ENCODE peak calls at places on chromosomes 16 and 17, in five cellular contexts. One of them, this sample, is unnamed.

GRCh38 chr16:75764154-75764768 is 38.0 kb upstream of the CPHXL start:
- DNase-seq in fibroblast of mammary gland: peak
- DNase-seq in HFFc6: peak
- DNase-seq in omental fat pad: no peak
- DNase-seq in activated gamma-delta T cell treated with anti-CD3 and anti-CD28 coated beads, Interleukin-2, amount 50 U/mL, for 16 hours: peak
- DNase-seq in this sample: peak

GRCh38 chr17:73958453-73958852 is 245.0 kb upstream of the RPL38 start:
- DNase-seq in fibroblast of mammary gland: no peak
- DNase-seq in omental fat pad: no peak
- DNase-seq in HFFc6: no peak
- DNase-seq in activated gamma-delta T cell treated with anti-CD3 and anti-CD28 coated beads, Interleukin-2, amount 50 U/mL, for 16 hours: no peak
- DNase-seq in this sample: no peak

GRCh38 chr16:31216552-31217530 is at the start of gene PYDC1:
- DNase-seq in fibroblast of mammary gland: no peak
- DNase-seq in omental fat pad: no peak
- DNase-seq in activated gamma-delta T cell treated with anti-CD3 and anti-CD28 coated beads, Interleukin-2, amount 50 U/mL, for 16 hours: no peak
- DNase-seq in HFFc6: no peak
- DNase-seq in this sample: peak

GRCh38 chr17:57440522-57441269 is 184.4 kb downstream of the MSI2 start:
- DNase-seq in omental fat pad: no peak
- DNase-seq in activated gamma-delta T cell treated with anti-CD3 and anti-CD28 coated beads, Interleukin-2, amount 50 U/mL, for 16 hours: peak
- DNase-seq in fibroblast of mammary gland: peak
- DNase-seq in HFFc6: peak
- DNase-seq in this sample: peak

GRCh38 chr17:57286372-57287105 is 30.2 kb downstream of the MSI2 start:
- DNase-seq in HFFc6: no peak
- DNase-seq in omental fat pad: no peak
- DNase-seq in fibroblast of mammary gland: no peak
- DNase-seq in activated gamma-delta T cell treated with anti-CD3 and anti-CD28 coated beads, Interleukin-2, amount 50 U/mL, for 16 hours: no peak
- DNase-seq in this sample: peak

GRCh38 chr16:4489030-4489429 is 12.8 kb downstream of the HMOX2 start:
- DNase-seq in HFFc6: peak
- DNase-seq in activated gamma-delta T cell treated with anti-CD3 and anti-CD28 coated beads, Interleukin-2, amount 50 U/mL, for 16 hours: no peak
- DNase-seq in omental fat pad: no peak
- DNase-seq in fibroblast of mammary gland: peak
- DNase-seq in this sample: no peak

GRCh38 chr16:54976651-54977200 is 46.1 kb downstream of the IRX5 start:
- DNase-seq in HFFc6: no peak
- DNase-seq in omental fat pad: no peak
- DNase-seq in activated gamma-delta T cell treated with anti-CD3 and anti-CD28 coated beads, Interleukin-2, amount 50 U/mL, for 16 hours: no peak
- DNase-seq in fibroblast of mammary gland: no peak
- DNase-seq in this sample: no peak

GRCh38 chr17:35187481-35187880 is 6.7 kb downstream of the SLC35G3 start:
- DNase-seq in omental fat pad: no peak
- DNase-seq in activated gamma-delta T cell treated with anti-CD3 and anti-CD28 coated beads, Interleukin-2, amount 50 U/mL, for 16 hours: no peak
- DNase-seq in fibroblast of mammary gland: no peak
- DNase-seq in HFFc6: no peak
- DNase-seq in this sample: no peak

GRCh38 chr17:1275962-1276736 is 3.3 kb upstream of the TRARG1 start:
- DNase-seq in omental fat pad: peak
- DNase-seq in HFFc6: no peak
- DNase-seq in fibroblast of mammary gland: peak
- DNase-seq in activated gamma-delta T cell treated with anti-CD3 and anti-CD28 coated beads, Interleukin-2, amount 50 U/mL, for 16 hours: peak
- DNase-seq in this sample: peak

GRCh38 chr17:8382052-8382879 is 727 bp downstream of the RPL26 start:
- DNase-seq in omental fat pad: no peak
- DNase-seq in HFFc6: no peak
- DNase-seq in fibroblast of mammary gland: peak
- DNase-seq in activated gamma-delta T cell treated with anti-CD3 and anti-CD28 coated beads, Interleukin-2, amount 50 U/mL, for 16 hours: no peak
- DNase-seq in this sample: peak

GRCh38 chr17:38464723-38465419 is 36.6 kb downstream of the ARHGAP23 start:
- DNase-seq in fibroblast of mammary gland: peak
- DNase-seq in activated gamma-delta T cell treated with anti-CD3 and anti-CD28 coated beads, Interleukin-2, amount 50 U/mL, for 16 hours: no peak
- DNase-seq in omental fat pad: peak
- DNase-seq in HFFc6: peak
- DNase-seq in this sample: peak

GRCh38 chr16:54939537-54940278 is 9.0 kb downstream of the IRX5 start:
- DNase-seq in fibroblast of mammary gland: no peak
- DNase-seq in omental fat pad: no peak
- DNase-seq in activated gamma-delta T cell treated with anti-CD3 and anti-CD28 coated beads, Interleukin-2, amount 50 U/mL, for 16 hours: no peak
- DNase-seq in HFFc6: no peak
- DNase-seq in this sample: peak

GRCh38 chr16:3542601-3543373 is 34.4 kb downstream of the NLRC3 start:
- DNase-seq in omental fat pad: no peak
- DNase-seq in fibroblast of mammary gland: peak
- DNase-seq in activated gamma-delta T cell treated with anti-CD3 and anti-CD28 coated beads, Interleukin-2, amount 50 U/mL, for 16 hours: no peak
- DNase-seq in HFFc6: no peak
- DNase-seq in this sample: no peak

GRCh38 chr16:1989826-1990335 is at the start of gene SYNGR3:
- DNase-seq in HFFc6: no peak
- DNase-seq in omental fat pad: no peak
- DNase-seq in fibroblast of mammary gland: no peak
- DNase-seq in activated gamma-delta T cell treated with anti-CD3 and anti-CD28 coated beads, Interleukin-2, amount 50 U/mL, for 16 hours: no peak
- DNase-seq in this sample: peak

GRCh38 chr17:42166196-42166763 is 11.5 kb upstream of the RAB5C start:
- DNase-seq in fibroblast of mammary gland: no peak
- DNase-seq in omental fat pad: no peak
- DNase-seq in HFFc6: no peak
- DNase-seq in activated gamma-delta T cell treated with anti-CD3 and anti-CD28 coated beads, Interleukin-2, amount 50 U/mL, for 16 hours: no peak
- DNase-seq in this sample: no peak

GRCh38 chr17:79046501-79047280 is 22.7 kb downstream of the C1QTNF1 start:
- DNase-seq in omental fat pad: peak
- DNase-seq in fibroblast of mammary gland: peak
- DNase-seq in HFFc6: no peak
- DNase-seq in activated gamma-delta T cell treated with anti-CD3 and anti-CD28 coated beads, Interleukin-2, amount 50 U/mL, for 16 hours: no peak
- DNase-seq in this sample: no peak

GRCh38 chr17:75830168-75831031 is 13.8 kb downstream of the UNC13D start:
- DNase-seq in activated gamma-delta T cell treated with anti-CD3 and anti-CD28 coated beads, Interleukin-2, amount 50 U/mL, for 16 hours: no peak
- DNase-seq in HFFc6: no peak
- DNase-seq in fibroblast of mammary gland: no peak
- DNase-seq in omental fat pad: no peak
- DNase-seq in this sample: peak

GRCh38 chr16:10616744-10617640 is 36.6 kb upstream of the EMP2 start:
- DNase-seq in omental fat pad: no peak
- DNase-seq in fibroblast of mammary gland: peak
- DNase-seq in activated gamma-delta T cell treated with anti-CD3 and anti-CD28 coated beads, Interleukin-2, amount 50 U/mL, for 16 hours: no peak
- DNase-seq in HFFc6: peak
- DNase-seq in this sample: peak

GRCh38 chr17:33873218-33873617 is 381.9 kb upstream of the CCL2 start:
- DNase-seq in HFFc6: no peak
- DNase-seq in fibroblast of mammary gland: no peak
- DNase-seq in omental fat pad: no peak
- DNase-seq in activated gamma-delta T cell treated with anti-CD3 and anti-CD28 coated beads, Interleukin-2, amount 50 U/mL, for 16 hours: no peak
- DNase-seq in this sample: no peak

GRCh38 chr16:5065813-5066212 is at the start of gene C16orf89:
- DNase-seq in omental fat pad: no peak
- DNase-seq in HFFc6: no peak
- DNase-seq in activated gamma-delta T cell treated with anti-CD3 and anti-CD28 coated beads, Interleukin-2, amount 50 U/mL, for 16 hours: no peak
- DNase-seq in fibroblast of mammary gland: no peak
- DNase-seq in this sample: no peak

GRCh38 chr16:86531193-86531550 is 20.8 kb downstream of the FOXF1 start:
- DNase-seq in activated gamma-delta T cell treated with anti-CD3 and anti-CD28 coated beads, Interleukin-2, amount 50 U/mL, for 16 hours: no peak
- DNase-seq in HFFc6: no peak
- DNase-seq in fibroblast of mammary gland: peak
- DNase-seq in omental fat pad: no peak
- DNase-seq in this sample: no peak

GRCh38 chr17:57482657-57483056 is 226.3 kb downstream of the MSI2 start:
- DNase-seq in omental fat pad: no peak
- DNase-seq in activated gamma-delta T cell treated with anti-CD3 and anti-CD28 coated beads, Interleukin-2, amount 50 U/mL, for 16 hours: no peak
- DNase-seq in fibroblast of mammary gland: no peak
- DNase-seq in HFFc6: peak
- DNase-seq in this sample: no peak

GRCh38 chr17:29577778-29578211 is 9.3 kb downstream of the TP53I13 start:
- DNase-seq in fibroblast of mammary gland: no peak
- DNase-seq in activated gamma-delta T cell treated with anti-CD3 and anti-CD28 coated beads, Interleukin-2, amount 50 U/mL, for 16 hours: no peak
- DNase-seq in HFFc6: no peak
- DNase-seq in omental fat pad: no peak
- DNase-seq in this sample: no peak

GRCh38 chr17:82007495-82008257 is 15.0 kb downstream of the CENPX start:
- DNase-seq in activated gamma-delta T cell treated with anti-CD3 and anti-CD28 coated beads, Interleukin-2, amount 50 U/mL, for 16 hours: no peak
- DNase-seq in omental fat pad: no peak
- DNase-seq in HFFc6: no peak
- DNase-seq in fibroblast of mammary gland: no peak
- DNase-seq in this sample: no peak

GRCh38 chr16:17445421-17445820 is 25.3 kb downstream of the XYLT1 start:
- DNase-seq in omental fat pad: no peak
- DNase-seq in activated gamma-delta T cell treated with anti-CD3 and anti-CD28 coated beads, Interleukin-2, amount 50 U/mL, for 16 hours: no peak
- DNase-seq in fibroblast of mammary gland: no peak
- DNase-seq in HFFc6: no peak
- DNase-seq in this sample: peak

GRCh38 chr17:78442648-78443128 is 64.2 kb downstream of the PGS1 start:
- DNase-seq in omental fat pad: peak
- DNase-seq in activated gamma-delta T cell treated with anti-CD3 and anti-CD28 coated beads, Interleukin-2, amount 50 U/mL, for 16 hours: no peak
- DNase-seq in fibroblast of mammary gland: peak
- DNase-seq in HFFc6: no peak
- DNase-seq in this sample: no peak

GRCh38 chr17:43900858-43901754 is 6.2 kb downstream of the MPP2 start:
- DNase-seq in activated gamma-delta T cell treated with anti-CD3 and anti-CD28 coated beads, Interleukin-2, amount 50 U/mL, for 16 hours: no peak
- DNase-seq in fibroblast of mammary gland: no peak
- DNase-seq in omental fat pad: no peak
- DNase-seq in HFFc6: no peak
- DNase-seq in this sample: peak

GRCh38 chr17:18116078-18116477 is 7.5 kb downstream of the MYO15A start:
- DNase-seq in fibroblast of mammary gland: no peak
- DNase-seq in activated gamma-delta T cell treated with anti-CD3 and anti-CD28 coated beads, Interleukin-2, amount 50 U/mL, for 16 hours: no peak
- DNase-seq in omental fat pad: no peak
- DNase-seq in HFFc6: no peak
- DNase-seq in this sample: no peak

GRCh38 chr17:41492351-41492750 is 2.6 kb upstream of the KRT36 start:
- DNase-seq in activated gamma-delta T cell treated with anti-CD3 and anti-CD28 coated beads, Interleukin-2, amount 50 U/mL, for 16 hours: no peak
- DNase-seq in HFFc6: no peak
- DNase-seq in fibroblast of mammary gland: peak
- DNase-seq in omental fat pad: no peak
- DNase-seq in this sample: no peak

GRCh38 chr17:19979917-19980770 is 2.5 kb upstream of the AKAP10 start:
- DNase-seq in fibroblast of mammary gland: peak
- DNase-seq in activated gamma-delta T cell treated with anti-CD3 and anti-CD28 coated beads, Interleukin-2, amount 50 U/mL, for 16 hours: no peak
- DNase-seq in omental fat pad: no peak
- DNase-seq in HFFc6: no peak
- DNase-seq in this sample: peak

GRCh38 chr17:3531266-3532101 is 26.1 kb downstream of the TRPV3 start:
- DNase-seq in activated gamma-delta T cell treated with anti-CD3 and anti-CD28 coated beads, Interleukin-2, amount 50 U/mL, for 16 hours: no peak
- DNase-seq in HFFc6: no peak
- DNase-seq in omental fat pad: no peak
- DNase-seq in fibroblast of mammary gland: no peak
- DNase-seq in this sample: no peak

GRCh38 chr16:1645914-1646525 is 32.1 kb upstream of the JPT2 start:
- DNase-seq in activated gamma-delta T cell treated with anti-CD3 and anti-CD28 coated beads, Interleukin-2, amount 50 U/mL, for 16 hours: peak
- DNase-seq in fibroblast of mammary gland: peak
- DNase-seq in HFFc6: peak
- DNase-seq in omental fat pad: no peak
- DNase-seq in this sample: no peak

GRCh38 chr17:69581061-69581955 is 166.8 kb downstream of the MAP2K6 start:
- DNase-seq in fibroblast of mammary gland: no peak
- DNase-seq in omental fat pad: no peak
- DNase-seq in HFFc6: no peak
- DNase-seq in activated gamma-delta T cell treated with anti-CD3 and anti-CD28 coated beads, Interleukin-2, amount 50 U/mL, for 16 hours: no peak
- DNase-seq in this sample: no peak

GRCh38 chr16:72427001-72427785 is 255.2 kb upstream of the PMFBP1 start:
- DNase-seq in activated gamma-delta T cell treated with anti-CD3 and anti-CD28 coated beads, Interleukin-2, amount 50 U/mL, for 16 hours: no peak
- DNase-seq in fibroblast of mammary gland: no peak
- DNase-seq in omental fat pad: no peak
- DNase-seq in HFFc6: no peak
- DNase-seq in this sample: no peak

GRCh38 chr16:50657251-50657650 is 23.9 kb downstream of the SNX20 start:
- DNase-seq in fibroblast of mammary gland: peak
- DNase-seq in HFFc6: no peak
- DNase-seq in omental fat pad: no peak
- DNase-seq in activated gamma-delta T cell treated with anti-CD3 and anti-CD28 coated beads, Interleukin-2, amount 50 U/mL, for 16 hours: no peak
- DNase-seq in this sample: no peak

GRCh38 chr16:52547001-52547833 is at the start of gene TOX3:
- DNase-seq in fibroblast of mammary gland: no peak
- DNase-seq in activated gamma-delta T cell treated with anti-CD3 and anti-CD28 coated beads, Interleukin-2, amount 50 U/mL, for 16 hours: no peak
- DNase-seq in omental fat pad: no peak
- DNase-seq in HFFc6: no peak
- DNase-seq in this sample: peak

This sample was measured in neural progenitor cell.